ENCODE peak calls at places on chromosomes 1 and 21, in seven cellular contexts. One of them, this sample, is unnamed.

GRCh38 chr1:77170687-77171086 is 48.5 kb downstream of the PIGK start:
- DNase-seq in iPS DF 6.9: no peak
- DNase-seq in amniotic stem cell: no peak
- DNase-seq in pancreas: no peak
- DNase-seq in naive thymus-derived CD8-positive, alpha-beta T cell: no peak
- DNase-seq in tibial nerve: no peak
- DNase-seq in stimulated activated CD4-positive, alpha-beta T cell treated with anti-CD3 and anti-CD28 coated beads, Interleukin-4, amount 100 ng/mL, for 48 hours: no peak
- DNase-seq in this sample: no peak

GRCh38 chr1:58813361-58813760 is 29.5 kb upstream of the JUN start:
- DNase-seq in tibial nerve: no peak
- DNase-seq in stimulated activated CD4-positive, alpha-beta T cell treated with anti-CD3 and anti-CD28 coated beads, Interleukin-4, amount 100 ng/mL, for 48 hours: no peak
- DNase-seq in iPS DF 6.9: no peak
- DNase-seq in amniotic stem cell: no peak
- DNase-seq in naive thymus-derived CD8-positive, alpha-beta T cell: no peak
- DNase-seq in pancreas: no peak
- DNase-seq in this sample: no peak

GRCh38 chr21:15208787-15209186 is 144.0 kb upstream of the NRIP1 start:
- DNase-seq in stimulated activated CD4-positive, alpha-beta T cell treated with anti-CD3 and anti-CD28 coated beads, Interleukin-4, amount 100 ng/mL, for 48 hours: no peak
- DNase-seq in tibial nerve: no peak
- DNase-seq in pancreas: no peak
- DNase-seq in iPS DF 6.9: no peak
- DNase-seq in amniotic stem cell: no peak
- DNase-seq in naive thymus-derived CD8-positive, alpha-beta T cell: no peak
- DNase-seq in this sample: no peak

GRCh38 chr21:41973861-41974751 is 20.3 kb upstream of the C2CD2 start:
- DNase-seq in stimulated activated CD4-positive, alpha-beta T cell treated with anti-CD3 and anti-CD28 coated beads, Interleukin-4, amount 100 ng/mL, for 48 hours: no peak
- DNase-seq in tibial nerve: peak
- DNase-seq in iPS DF 6.9: no peak
- DNase-seq in naive thymus-derived CD8-positive, alpha-beta T cell: no peak
- DNase-seq in amniotic stem cell: no peak
- DNase-seq in pancreas: peak
- DNase-seq in this sample: peak

GRCh38 chr1:22855668-22856606 is 116.7 kb downstream of the LACTBL1 start:
- DNase-seq in iPS DF 6.9: no peak
- DNase-seq in naive thymus-derived CD8-positive, alpha-beta T cell: no peak
- DNase-seq in tibial nerve: no peak
- DNase-seq in stimulated activated CD4-positive, alpha-beta T cell treated with anti-CD3 and anti-CD28 coated beads, Interleukin-4, amount 100 ng/mL, for 48 hours: no peak
- DNase-seq in amniotic stem cell: no peak
- DNase-seq in pancreas: peak
- DNase-seq in this sample: no peak

GRCh38 chr1:239361403-239361802 is 25.0 kb upstream of the CHRM3 start:
- DNase-seq in tibial nerve: no peak
- DNase-seq in pancreas: no peak
- DNase-seq in iPS DF 6.9: no peak
- DNase-seq in naive thymus-derived CD8-positive, alpha-beta T cell: no peak
- DNase-seq in amniotic stem cell: no peak
- DNase-seq in stimulated activated CD4-positive, alpha-beta T cell treated with anti-CD3 and anti-CD28 coated beads, Interleukin-4, amount 100 ng/mL, for 48 hours: no peak
- DNase-seq in this sample: no peak

GRCh38 chr1:26126321-26127084 is 14.9 kb downstream of the PDIK1L start:
- DNase-seq in pancreas: no peak
- DNase-seq in amniotic stem cell: no peak
- DNase-seq in stimulated activated CD4-positive, alpha-beta T cell treated with anti-CD3 and anti-CD28 coated beads, Interleukin-4, amount 100 ng/mL, for 48 hours: no peak
- DNase-seq in tibial nerve: no peak
- DNase-seq in iPS DF 6.9: no peak
- DNase-seq in naive thymus-derived CD8-positive, alpha-beta T cell: peak
- DNase-seq in this sample: no peak

GRCh38 chr1:209590405-209590804 is 6.9 kb downstream of the CAMK1G start:
- DNase-seq in stimulated activated CD4-positive, alpha-beta T cell treated with anti-CD3 and anti-CD28 coated beads, Interleukin-4, amount 100 ng/mL, for 48 hours: no peak
- DNase-seq in pancreas: no peak
- DNase-seq in naive thymus-derived CD8-positive, alpha-beta T cell: no peak
- DNase-seq in iPS DF 6.9: no peak
- DNase-seq in tibial nerve: no peak
- DNase-seq in amniotic stem cell: no peak
- DNase-seq in this sample: no peak

GRCh38 chr1:53807916-53808315 is 30.2 kb downstream of the NDC1 start:
- DNase-seq in iPS DF 6.9: no peak
- DNase-seq in amniotic stem cell: no peak
- DNase-seq in pancreas: no peak
- DNase-seq in naive thymus-derived CD8-positive, alpha-beta T cell: no peak
- DNase-seq in stimulated activated CD4-positive, alpha-beta T cell treated with anti-CD3 and anti-CD28 coated beads, Interleukin-4, amount 100 ng/mL, for 48 hours: no peak
- DNase-seq in tibial nerve: no peak
- DNase-seq in this sample: no peak

GRCh38 chr1:3053986-3054385 is 15.0 kb upstream of the PRDM16 start:
- DNase-seq in pancreas: peak
- DNase-seq in naive thymus-derived CD8-positive, alpha-beta T cell: no peak
- DNase-seq in stimulated activated CD4-positive, alpha-beta T cell treated with anti-CD3 and anti-CD28 coated beads, Interleukin-4, amount 100 ng/mL, for 48 hours: no peak
- DNase-seq in amniotic stem cell: no peak
- DNase-seq in iPS DF 6.9: no peak
- DNase-seq in tibial nerve: no peak
- DNase-seq in this sample: peak

GRCh38 chr1:209862598-209863498 is 35.1 kb downstream of the UTP25 start:
- DNase-seq in naive thymus-derived CD8-positive, alpha-beta T cell: no peak
- DNase-seq in pancreas: no peak
- DNase-seq in iPS DF 6.9: no peak
- DNase-seq in amniotic stem cell: no peak
- DNase-seq in stimulated activated CD4-positive, alpha-beta T cell treated with anti-CD3 and anti-CD28 coated beads, Interleukin-4, amount 100 ng/mL, for 48 hours: no peak
- DNase-seq in tibial nerve: no peak
- DNase-seq in this sample: no peak

GRCh38 chr1:16946646-16947045 is 24.9 kb downstream of the CROCC start:
- DNase-seq in stimulated activated CD4-positive, alpha-beta T cell treated with anti-CD3 and anti-CD28 coated beads, Interleukin-4, amount 100 ng/mL, for 48 hours: no peak
- DNase-seq in naive thymus-derived CD8-positive, alpha-beta T cell: no peak
- DNase-seq in pancreas: no peak
- DNase-seq in amniotic stem cell: no peak
- DNase-seq in iPS DF 6.9: no peak
- DNase-seq in tibial nerve: no peak
- DNase-seq in this sample: no peak

GRCh38 chr21:30408782-30409494 is 13.1 kb downstream of the KRTAP13-1 start:
- DNase-seq in tibial nerve: no peak
- DNase-seq in stimulated activated CD4-positive, alpha-beta T cell treated with anti-CD3 and anti-CD28 coated beads, Interleukin-4, amount 100 ng/mL, for 48 hours: no peak
- DNase-seq in iPS DF 6.9: peak
- DNase-seq in naive thymus-derived CD8-positive, alpha-beta T cell: no peak
- DNase-seq in pancreas: peak
- DNase-seq in amniotic stem cell: no peak
- DNase-seq in this sample: no peak

GRCh38 chr1:37724575-37724974 is 32.3 kb downstream of the CDCA8 start:
- DNase-seq in pancreas: no peak
- DNase-seq in tibial nerve: no peak
- DNase-seq in amniotic stem cell: no peak
- DNase-seq in stimulated activated CD4-positive, alpha-beta T cell treated with anti-CD3 and anti-CD28 coated beads, Interleukin-4, amount 100 ng/mL, for 48 hours: no peak
- DNase-seq in iPS DF 6.9: no peak
- DNase-seq in naive thymus-derived CD8-positive, alpha-beta T cell: no peak
- DNase-seq in this sample: no peak

GRCh38 chr21:42781150-42781980 is 98.0 kb downstream of the WDR4 start:
- DNase-seq in iPS DF 6.9: peak
- DNase-seq in naive thymus-derived CD8-positive, alpha-beta T cell: no peak
- DNase-seq in tibial nerve: peak
- DNase-seq in stimulated activated CD4-positive, alpha-beta T cell treated with anti-CD3 and anti-CD28 coated beads, Interleukin-4, amount 100 ng/mL, for 48 hours: no peak
- DNase-seq in amniotic stem cell: no peak
- DNase-seq in pancreas: peak
- DNase-seq in this sample: no peak

GRCh38 chr1:99469641-99470040 is 176.3 kb upstream of the PALMD start:
- DNase-seq in tibial nerve: no peak
- DNase-seq in iPS DF 6.9: no peak
- DNase-seq in amniotic stem cell: no peak
- DNase-seq in naive thymus-derived CD8-positive, alpha-beta T cell: no peak
- DNase-seq in stimulated activated CD4-positive, alpha-beta T cell treated with anti-CD3 and anti-CD28 coated beads, Interleukin-4, amount 100 ng/mL, for 48 hours: no peak
- DNase-seq in pancreas: no peak
- DNase-seq in this sample: no peak

GRCh38 chr1:230031131-230031530 is 35.9 kb upstream of the GALNT2 start:
- DNase-seq in naive thymus-derived CD8-positive, alpha-beta T cell: no peak
- DNase-seq in pancreas: no peak
- DNase-seq in amniotic stem cell: no peak
- DNase-seq in iPS DF 6.9: no peak
- DNase-seq in stimulated activated CD4-positive, alpha-beta T cell treated with anti-CD3 and anti-CD28 coated beads, Interleukin-4, amount 100 ng/mL, for 48 hours: no peak
- DNase-seq in tibial nerve: no peak
- DNase-seq in this sample: no peak

GRCh38 chr21:25039461-25040380 is 567.6 kb downstream of the MRPL39 start:
- DNase-seq in stimulated activated CD4-positive, alpha-beta T cell treated with anti-CD3 and anti-CD28 coated beads, Interleukin-4, amount 100 ng/mL, for 48 hours: no peak
- DNase-seq in amniotic stem cell: no peak
- DNase-seq in tibial nerve: no peak
- DNase-seq in naive thymus-derived CD8-positive, alpha-beta T cell: no peak
- DNase-seq in pancreas: no peak
- DNase-seq in iPS DF 6.9: no peak
- DNase-seq in this sample: no peak